ENCODE peak calls at places on chromosome 15, in seven cellular contexts. M, V, H, S, Q, E and T are unnamed samples.
A peak's percentile ranks its signal among the peaks of the same experiment; 100 is the strongest.

GRCh38 chr15:66290518-66290917 is 2.9 kb upstream of the DIS3L start:
- DNase-seq in M (no peak), V (no peak), H (no peak), S (no peak), Q (no peak), E (no peak), T (no peak)

GRCh38 chr15:42876224-42876623 is 44.4 kb downstream of the TTBK2 start:
- DNase-seq in M (no peak), V (no peak), H (no peak), S (no peak), Q (no peak), E (no peak), T (no peak)

GRCh38 chr15:101641894-101642293 is 10.3 kb downstream of the TM2D3 start:
- DNase-seq in M (no peak), V (peak; percentile 33), H (no peak), S (no peak), Q (no peak), E (peak; percentile 87), T (no peak)

GRCh38 chr15:90915808-90916440 is 12.8 kb downstream of the MAN2A2 start:
- DNase-seq in M (no peak), V (no peak), H (no peak), S (no peak), Q (peak; percentile 6), E (peak; percentile 94), T (peak; percentile 82)

GRCh38 chr15:29822100-29822684 is at the start of gene TJP1:
- DNase-seq in M (no peak), V (peak; percentile 78), H (peak; percentile 79), S (peak; percentile 69), Q (peak; percentile 83), E (no peak), T (no peak)

GRCh38 chr15:39172380-39173281 is 408.2 kb upstream of the THBS1 start:
- DNase-seq in M (no peak), V (no peak), H (peak; percentile 82), S (peak; percentile 57), Q (peak; percentile 40), E (no peak), T (no peak)

GRCh38 chr15:90716317-90716975 is 700 bp upstream of the BLM start:
- DNase-seq in M (no peak), V (no peak), H (peak; percentile 14), S (no peak), Q (peak; percentile 51), E (peak; percentile 19), T (no peak)

GRCh38 chr15:78866824-78867223 is 5.9 kb upstream of the MORF4L1 start:
- DNase-seq in M (no peak), V (no peak), H (no peak), S (no peak), Q (no peak), E (no peak), T (no peak)

GRCh38 chr15:100060276-100060926 is 281.4 kb downstream of the ADAMTS17 start:
- DNase-seq in M (no peak), V (no peak), H (no peak), S (no peak), Q (peak; percentile 38), E (no peak), T (no peak)

GRCh38 chr15:40436892-40437753 is 3.6 kb upstream of the BAHD1 start:
- DNase-seq in M (no peak), V (no peak), H (no peak), S (no peak), Q (no peak), E (no peak), T (no peak)

GRCh38 chr15:71997691-71998090 is 120.3 kb downstream of the MYO9A start:
- DNase-seq in M (no peak), V (no peak), H (peak; percentile 5), S (no peak), Q (no peak), E (no peak), T (no peak)

GRCh38 chr15:85422607-85423006 is 42.2 kb downstream of the AKAP13 start:
- DNase-seq in M (no peak), V (no peak), H (no peak), S (no peak), Q (no peak), E (no peak), T (no peak)

GRCh38 chr15:69462030-69462492 is 9.4 kb downstream of the RPLP1 start:
- DNase-seq in M (no peak), V (peak; percentile 58), H (no peak), S (peak; percentile 46), Q (no peak), E (peak; percentile 19), T (no peak)

GRCh38 chr15:99343836-99344551 is 92.7 kb downstream of the LRRC28 start:
- DNase-seq in M (peak; percentile 37), V (no peak), H (no peak), S (peak; percentile 18), Q (peak; percentile 34), E (no peak), T (peak; percentile 31)

GRCh38 chr15:94080416-94080815 is 150.9 kb upstream of the MCTP2 start:
- DNase-seq in M (no peak), V (no peak), H (peak; percentile 9), S (no peak), Q (no peak), E (no peak), T (no peak)

GRCh38 chr15:32036972-32037371 is 6.7 kb downstream of the CHRNA7 start:
- DNase-seq in M (no peak), V (no peak), H (no peak), S (no peak), Q (no peak), E (no peak), T (no peak)

GRCh38 chr15:83115831-83116565 is 8.6 kb downstream of the TM6SF1 start:
- DNase-seq in M (no peak), V (no peak), H (no peak), S (no peak), Q (no peak), E (no peak), T (no peak)

GRCh38 chr15:67821784-67822451 is 3.4 kb upstream of the SKOR1 start:
- DNase-seq in M (no peak), V (no peak), H (no peak), S (no peak), Q (no peak), E (no peak), T (no peak)

GRCh38 chr15:70518201-70519003 is 245.0 kb downstream of the UACA start:
- DNase-seq in M (no peak), V (no peak), H (no peak), S (no peak), Q (no peak), E (no peak), T (no peak)

GRCh38 chr15:75606711-75607684 is 18.5 kb downstream of the SNUPN start:
- DNase-seq in M (no peak), V (no peak), H (peak; percentile 47), S (no peak), Q (no peak), E (peak; percentile 54), T (peak; percentile 25)

GRCh38 chr15:51801391-51801835 is 28.0 kb upstream of the TMOD3 start:
- DNase-seq in M (no peak), V (peak; percentile 6), H (peak; percentile 18), S (peak; percentile 58), Q (peak; percentile 27), E (no peak), T (no peak)

GRCh38 chr15:80609512-80609946 is 85.6 kb upstream of the ABHD17C start:
- DNase-seq in M (no peak), V (no peak), H (no peak), S (no peak), Q (no peak), E (no peak), T (no peak)

GRCh38 chr15:26129852-26130251 is 266.7 kb upstream of the ATP10A start:
- DNase-seq in M (no peak), V (peak; percentile 28), H (no peak), S (no peak), Q (no peak), E (no peak), T (no peak)

GRCh38 chr15:63072023-63072650 is 29.6 kb downstream of the TPM1 start:
- DNase-seq in M (no peak), V (no peak), H (no peak), S (no peak), Q (no peak), E (no peak), T (no peak)

GRCh38 chr15:89559865-89560264 is 15.4 kb upstream of the TICRR start:
- DNase-seq in M (no peak), V (no peak), H (no peak), S (no peak), Q (no peak), E (no peak), T (no peak)

GRCh38 chr15:97126556-97127233 is 796.2 kb downstream of the NR2F2 start:
- DNase-seq in M (no peak), V (no peak), H (peak; percentile 76), S (no peak), Q (no peak), E (no peak), T (no peak)

GRCh38 chr15:89912674-89913396 is at the start of gene ARPIN:
- DNase-seq in M (no peak), V (peak; percentile 55), H (peak; percentile 64), S (peak; percentile 72), Q (peak; percentile 28), E (no peak), T (no peak)

GRCh38 chr15:45162771-45163507 is 24.8 kb downstream of the SHF start:
- DNase-seq in M (peak; percentile 47), V (peak; percentile 78), H (peak; percentile 85), S (peak; percentile 86), Q (peak; percentile 82), E (peak; percentile 54), T (peak; percentile 68)

GRCh38 chr15:74174216-74174965 is 881 bp downstream of the ISLR start:
- DNase-seq in M (no peak), V (no peak), H (no peak), S (no peak), Q (no peak), E (no peak), T (no peak)

GRCh38 chr15:45704329-45705249 is 69.8 kb downstream of the SQOR start:
- DNase-seq in M (no peak), V (no peak), H (peak; percentile 40), S (no peak), Q (no peak), E (no peak), T (no peak)

GRCh38 chr15:92930061-92930460 is 29.9 kb downstream of the CHD2 start:
- DNase-seq in M (no peak), V (peak; percentile 40), H (peak; percentile 55), S (no peak), Q (no peak), E (no peak), T (no peak)

GRCh38 chr15:62741106-62741505 is 301.4 kb upstream of the TPM1 start:
- DNase-seq in M (no peak), V (no peak), H (no peak), S (no peak), Q (peak; percentile 35), E (no peak), T (no peak)

GRCh38 chr15:69794643-69795461 is 302.9 kb downstream of the TLE3 start:
- DNase-seq in M (no peak), V (peak; percentile 44), H (peak; percentile 79), S (peak; percentile 63), Q (no peak), E (no peak), T (no peak)

GRCh38 chr15:49473031-49473430 is 50.0 kb downstream of the FGF7 start:
- DNase-seq in M (no peak), V (no peak), H (peak; percentile 44), S (no peak), Q (no peak), E (no peak), T (no peak)

GRCh38 chr15:31255732-31256384 is 70.8 kb upstream of the KLF13 start:
- DNase-seq in M (no peak), V (no peak), H (no peak), S (no peak), Q (no peak), E (no peak), T (no peak)

GRCh38 chr15:31391687-31392671 is 65.3 kb downstream of the KLF13 start:
- DNase-seq in M (peak; percentile 64), V (peak; percentile 35), H (peak; percentile 73), S (peak; percentile 36), Q (peak; percentile 26), E (peak; percentile 6), T (no peak)